ENCODE peak calls at places on chromosomes 16 and 17, in eight cellular contexts. One of them, this sample, is unnamed.

GRCh38 chr16:35862242-35862641 is 2402.8 kb downstream of the TP53TG3F start:
- DNase-seq in Peyer's patch: no peak
- DNase-seq in choroid plexus epithelial cell: no peak
- DNase-seq in breast epithelium: no peak
- DNase-seq in adrenal gland: no peak
- DNase-seq in A549: no peak
- DNase-seq in AG10803: no peak
- DNase-seq in K562: no peak
- DNase-seq in this sample: no peak

GRCh38 chr16:68436581-68436980 is 11.7 kb downstream of the SMPD3 start:
- DNase-seq in Peyer's patch: peak
- DNase-seq in choroid plexus epithelial cell: no peak
- DNase-seq in breast epithelium: no peak
- DNase-seq in adrenal gland: no peak
- DNase-seq in A549: peak
- DNase-seq in AG10803: no peak
- DNase-seq in K562: peak
- DNase-seq in this sample: no peak

GRCh38 chr17:74355065-74355464 is 6.6 kb downstream of the BTBD17 start:
- DNase-seq in Peyer's patch: no peak
- DNase-seq in choroid plexus epithelial cell: no peak
- DNase-seq in breast epithelium: no peak
- DNase-seq in adrenal gland: no peak
- DNase-seq in A549: no peak
- DNase-seq in AG10803: no peak
- DNase-seq in K562: no peak
- DNase-seq in this sample: no peak

GRCh38 chr17:48636177-48637018 is 10.2 kb upstream of the HOXB9 start:
- DNase-seq in Peyer's patch: peak
- DNase-seq in choroid plexus epithelial cell: peak
- DNase-seq in breast epithelium: no peak
- DNase-seq in adrenal gland: peak
- DNase-seq in A549: peak
- DNase-seq in AG10803: peak
- DNase-seq in K562: peak
- DNase-seq in this sample: peak

GRCh38 chr17:21452377-21453143 is 76.4 kb downstream of the KCNJ12 start:
- DNase-seq in Peyer's patch: peak
- DNase-seq in choroid plexus epithelial cell: peak
- DNase-seq in breast epithelium: peak
- DNase-seq in adrenal gland: peak
- DNase-seq in A549: peak
- DNase-seq in AG10803: peak
- DNase-seq in K562: no peak
- DNase-seq in this sample: peak

GRCh38 chr16:4696172-4696904 is 3.0 kb downstream of the NUDT16L1 start:
- DNase-seq in Peyer's patch: no peak
- DNase-seq in choroid plexus epithelial cell: peak
- DNase-seq in breast epithelium: no peak
- DNase-seq in adrenal gland: peak
- DNase-seq in A549: no peak
- DNase-seq in AG10803: no peak
- DNase-seq in K562: no peak
- DNase-seq in this sample: peak

GRCh38 chr16:11066231-11066870 is 122.0 kb downstream of the CLEC16A start:
- DNase-seq in Peyer's patch: peak
- DNase-seq in choroid plexus epithelial cell: no peak
- DNase-seq in breast epithelium: no peak
- DNase-seq in adrenal gland: no peak
- DNase-seq in A549: no peak
- DNase-seq in AG10803: no peak
- DNase-seq in K562: no peak
- DNase-seq in this sample: no peak

GRCh38 chr16:76278976-76279375 is 1.8 kb downstream of the CNTNAP4 start:
- DNase-seq in Peyer's patch: no peak
- DNase-seq in choroid plexus epithelial cell: peak
- DNase-seq in breast epithelium: no peak
- DNase-seq in adrenal gland: no peak
- DNase-seq in A549: peak
- DNase-seq in AG10803: no peak
- DNase-seq in K562: no peak
- DNase-seq in this sample: peak

GRCh38 chr16:8182761-8183160 is 407.6 kb downstream of the TMEM114 start:
- DNase-seq in Peyer's patch: no peak
- DNase-seq in choroid plexus epithelial cell: no peak
- DNase-seq in breast epithelium: no peak
- DNase-seq in adrenal gland: no peak
- DNase-seq in A549: no peak
- DNase-seq in AG10803: no peak
- DNase-seq in K562: peak
- DNase-seq in this sample: no peak

GRCh38 chr16:27402964-27403600 is 1.1 kb downstream of the IL21R start:
- DNase-seq in Peyer's patch: no peak
- DNase-seq in choroid plexus epithelial cell: no peak
- DNase-seq in breast epithelium: no peak
- DNase-seq in adrenal gland: no peak
- DNase-seq in A549: no peak
- DNase-seq in AG10803: no peak
- DNase-seq in K562: no peak
- DNase-seq in this sample: no peak

GRCh38 chr16:24736758-24737157 is 7.3 kb downstream of the TNRC6A start:
- DNase-seq in Peyer's patch: no peak
- DNase-seq in choroid plexus epithelial cell: peak
- DNase-seq in breast epithelium: no peak
- DNase-seq in adrenal gland: no peak
- DNase-seq in A549: no peak
- DNase-seq in AG10803: no peak
- DNase-seq in K562: no peak
- DNase-seq in this sample: no peak

GRCh38 chr16:56603589-56603988 is 4.8 kb upstream of the MT2A start:
- DNase-seq in Peyer's patch: peak
- DNase-seq in choroid plexus epithelial cell: peak
- DNase-seq in breast epithelium: peak
- DNase-seq in adrenal gland: peak
- DNase-seq in A549: peak
- DNase-seq in AG10803: peak
- DNase-seq in K562: peak
- DNase-seq in this sample: no peak

GRCh38 chr16:51165043-51165442 is 14.0 kb upstream of the SALL1 start:
- DNase-seq in Peyer's patch: no peak
- DNase-seq in choroid plexus epithelial cell: no peak
- DNase-seq in breast epithelium: no peak
- DNase-seq in adrenal gland: no peak
- DNase-seq in A549: no peak
- DNase-seq in AG10803: no peak
- DNase-seq in K562: no peak
- DNase-seq in this sample: no peak

GRCh38 chr17:1907216-1907631 is 77.4 kb downstream of the RPA1 start:
- DNase-seq in Peyer's patch: no peak
- DNase-seq in choroid plexus epithelial cell: no peak
- DNase-seq in breast epithelium: no peak
- DNase-seq in adrenal gland: no peak
- DNase-seq in A549: no peak
- DNase-seq in AG10803: no peak
- DNase-seq in K562: no peak
- DNase-seq in this sample: no peak

GRCh38 chr16:67431077-67431804 is at the start of gene HSD11B2:
- DNase-seq in Peyer's patch: peak
- DNase-seq in choroid plexus epithelial cell: peak
- DNase-seq in breast epithelium: peak
- DNase-seq in adrenal gland: peak
- DNase-seq in A549: peak
- DNase-seq in AG10803: peak
- DNase-seq in K562: no peak
- DNase-seq in this sample: peak

GRCh38 chr17:19016297-19016696 is 11.7 kb upstream of the FAM83G start:
- DNase-seq in Peyer's patch: no peak
- DNase-seq in choroid plexus epithelial cell: no peak
- DNase-seq in breast epithelium: no peak
- DNase-seq in adrenal gland: no peak
- DNase-seq in A549: no peak
- DNase-seq in AG10803: no peak
- DNase-seq in K562: no peak
- DNase-seq in this sample: no peak

GRCh38 chr17:51630101-51630671 is 369.8 kb downstream of the UTP18 start:
- DNase-seq in Peyer's patch: no peak
- DNase-seq in choroid plexus epithelial cell: no peak
- DNase-seq in breast epithelium: no peak
- DNase-seq in adrenal gland: no peak
- DNase-seq in A549: no peak
- DNase-seq in AG10803: no peak
- DNase-seq in K562: no peak
- DNase-seq in this sample: no peak

GRCh38 chr17:70517808-70518207 is 348.5 kb downstream of the KCNJ2 start:
- DNase-seq in Peyer's patch: no peak
- DNase-seq in choroid plexus epithelial cell: no peak
- DNase-seq in breast epithelium: no peak
- DNase-seq in adrenal gland: no peak
- DNase-seq in A549: no peak
- DNase-seq in AG10803: no peak
- DNase-seq in K562: no peak
- DNase-seq in this sample: no peak

GRCh38 chr16:81279375-81279774 is 35.4 kb upstream of the GAN start:
- DNase-seq in Peyer's patch: no peak
- DNase-seq in choroid plexus epithelial cell: peak
- DNase-seq in breast epithelium: no peak
- DNase-seq in adrenal gland: no peak
- DNase-seq in A549: peak
- DNase-seq in AG10803: peak
- DNase-seq in K562: no peak
- DNase-seq in this sample: peak

DNA sequence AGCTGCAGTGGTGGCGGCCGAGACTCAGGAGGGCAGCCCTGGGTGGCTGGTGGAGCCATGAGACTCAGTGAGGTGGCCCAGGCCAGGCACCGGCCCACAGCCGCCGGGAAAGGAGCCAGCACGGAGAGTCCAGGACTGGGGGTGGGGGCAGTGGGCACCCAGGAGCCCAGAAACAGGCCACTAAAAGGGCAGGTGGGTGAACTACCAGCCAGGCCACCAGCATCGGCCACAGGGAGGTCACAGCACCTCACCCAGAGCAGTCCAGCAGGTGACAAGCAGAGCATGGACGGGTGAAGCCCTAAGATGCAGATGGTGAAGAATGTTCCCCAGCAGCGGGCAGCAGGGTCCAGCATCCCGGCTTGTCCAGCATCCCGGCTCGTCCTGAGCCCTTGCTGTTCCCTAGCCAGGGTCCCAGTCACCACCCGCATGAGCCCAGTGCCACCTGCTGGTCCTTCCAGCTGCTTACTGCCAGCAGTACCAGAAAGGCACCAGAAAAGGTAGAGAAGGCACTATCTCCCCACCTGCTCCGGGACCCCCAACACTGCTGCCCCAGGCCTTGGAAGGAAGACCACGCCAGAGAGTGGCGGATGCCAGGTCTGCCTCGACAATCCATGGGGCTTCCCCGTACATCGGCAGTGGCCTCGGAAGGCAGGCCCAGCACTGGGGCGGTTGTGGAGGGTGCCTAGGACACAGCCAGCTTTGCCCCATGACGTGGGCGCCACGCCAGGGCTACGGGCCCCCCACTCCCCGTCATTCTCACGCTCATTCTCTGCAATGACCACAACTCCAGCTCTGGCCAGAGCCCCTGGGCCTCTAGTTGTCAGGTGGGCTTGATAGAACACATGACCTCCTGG is 1.6 kb downstream of the CENPX start:
- DNase-seq in Peyer's patch: peak
- DNase-seq in choroid plexus epithelial cell: peak
- DNase-seq in breast epithelium: peak
- DNase-seq in adrenal gland: peak
- DNase-seq in A549: peak
- DNase-seq in AG10803: peak
- DNase-seq in K562: no peak
- DNase-seq in this sample: peak
- H3K4me3 ChIP-seq in Peyer's patch: no peak
- H3K4me3 ChIP-seq in choroid plexus epithelial cell: peak
- H3K4me3 ChIP-seq in breast epithelium: peak
- H3K4me3 ChIP-seq in adrenal gland: no peak
- H3K4me3 ChIP-seq in A549: peak
- H3K4me3 ChIP-seq in AG10803: peak
- H3K4me3 ChIP-seq in K562: peak
- H3K4me3 ChIP-seq in this sample: no peak

GRCh38 chr16:75099075-75099667 is 17.4 kb downstream of the LDHD start:
- DNase-seq in Peyer's patch: no peak
- DNase-seq in choroid plexus epithelial cell: no peak
- DNase-seq in breast epithelium: no peak
- DNase-seq in adrenal gland: no peak
- DNase-seq in A549: no peak
- DNase-seq in AG10803: no peak
- DNase-seq in K562: no peak
- DNase-seq in this sample: no peak
- H3K4me3 ChIP-seq in Peyer's patch: no peak
- H3K4me3 ChIP-seq in choroid plexus epithelial cell: no peak
- H3K4me3 ChIP-seq in breast epithelium: no peak
- H3K4me3 ChIP-seq in adrenal gland: no peak
- H3K4me3 ChIP-seq in A549: no peak
- H3K4me3 ChIP-seq in AG10803: no peak
- H3K4me3 ChIP-seq in K562: no peak
- H3K4me3 ChIP-seq in this sample: no peak

GRCh38 chr17:76560877-76561221 is 21.0 kb downstream of the PRCD start:
- DNase-seq in Peyer's patch: no peak
- DNase-seq in choroid plexus epithelial cell: no peak
- DNase-seq in breast epithelium: no peak
- DNase-seq in adrenal gland: no peak
- DNase-seq in A549: no peak
- DNase-seq in AG10803: no peak
- DNase-seq in K562: no peak
- DNase-seq in this sample: no peak

GRCh38 chr17:76560036-76560876 is 20.4 kb downstream of the PRCD start:
- DNase-seq in Peyer's patch: no peak
- DNase-seq in choroid plexus epithelial cell: no peak
- DNase-seq in breast epithelium: no peak
- DNase-seq in adrenal gland: no peak
- DNase-seq in A549: no peak
- DNase-seq in AG10803: no peak
- DNase-seq in K562: no peak
- DNase-seq in this sample: no peak

GRCh38 chr17:76562734-76563148 is 22.9 kb downstream of the PRCD start:
- DNase-seq in Peyer's patch: no peak
- DNase-seq in choroid plexus epithelial cell: peak
- DNase-seq in breast epithelium: no peak
- DNase-seq in adrenal gland: peak
- DNase-seq in A549: no peak
- DNase-seq in AG10803: peak
- DNase-seq in K562: peak
- DNase-seq in this sample: no peak

GRCh38 chr17:76561332-76561731 is 21.5 kb downstream of the PRCD start:
- DNase-seq in Peyer's patch: no peak
- DNase-seq in choroid plexus epithelial cell: no peak
- DNase-seq in breast epithelium: no peak
- DNase-seq in adrenal gland: no peak
- DNase-seq in A549: no peak
- DNase-seq in AG10803: no peak
- DNase-seq in K562: no peak
- DNase-seq in this sample: no peak

GRCh38 chr17:76561799-76562268 is 22.0 kb downstream of the PRCD start:
- DNase-seq in Peyer's patch: no peak
- DNase-seq in choroid plexus epithelial cell: peak
- DNase-seq in breast epithelium: no peak
- DNase-seq in adrenal gland: peak
- DNase-seq in A549: no peak
- DNase-seq in AG10803: peak
- DNase-seq in K562: no peak
- DNase-seq in this sample: peak
- H3K4me3 ChIP-seq in Peyer's patch: no peak
- H3K4me3 ChIP-seq in choroid plexus epithelial cell: no peak
- H3K4me3 ChIP-seq in breast epithelium: peak
- H3K4me3 ChIP-seq in adrenal gland: no peak
- H3K4me3 ChIP-seq in A549: no peak
- H3K4me3 ChIP-seq in AG10803: no peak
- H3K4me3 ChIP-seq in K562: peak
- H3K4me3 ChIP-seq in this sample: no peak

GRCh38 chr16:675884-676564 is 553 bp downstream of the RHBDL1 start:
- DNase-seq in Peyer's patch: no peak
- DNase-seq in choroid plexus epithelial cell: no peak
- DNase-seq in breast epithelium: no peak
- DNase-seq in adrenal gland: no peak
- DNase-seq in A549: no peak
- DNase-seq in AG10803: no peak
- DNase-seq in K562: no peak
- DNase-seq in this sample: no peak
- H3K4me3 ChIP-seq in Peyer's patch: peak
- H3K4me3 ChIP-seq in choroid plexus epithelial cell: peak
- H3K4me3 ChIP-seq in breast epithelium: peak
- H3K4me3 ChIP-seq in adrenal gland: no peak
- H3K4me3 ChIP-seq in A549: peak
- H3K4me3 ChIP-seq in AG10803: peak
- H3K4me3 ChIP-seq in K562: peak
- H3K4me3 ChIP-seq in this sample: peak

This sample was measured in cardiac muscle cell.